ENCODE peak calls at places on chromosome 17, in ten cellular contexts. One of them, this sample, is unnamed.

GRCh38 chr17:76414334-76415295 is 30.2 kb downstream of the SPHK1 start:
- DNase-seq in endothelial cell: no peak
- DNase-seq in neural progenitor cell: peak
- DNase-seq in AG04450: no peak
- DNase-seq in posterior vena cava: peak
- DNase-seq in heart left ventricle: peak
- DNase-seq in activated naive CD4-positive, alpha-beta T cell: no peak
- DNase-seq in NAMALWA: no peak
- DNase-seq in choroid plexus epithelial cell: peak
- DNase-seq in AML-193: no peak
- DNase-seq in this sample: peak

GRCh38 chr17:37360632-37361031 is 15.2 kb upstream of the C17orf78 start:
- DNase-seq in endothelial cell: no peak
- DNase-seq in neural progenitor cell: no peak
- DNase-seq in AG04450: no peak
- DNase-seq in posterior vena cava: no peak
- DNase-seq in heart left ventricle: no peak
- DNase-seq in activated naive CD4-positive, alpha-beta T cell: no peak
- DNase-seq in NAMALWA: no peak
- DNase-seq in choroid plexus epithelial cell: no peak
- DNase-seq in AML-193: no peak
- DNase-seq in this sample: no peak

GRCh38 chr17:69810326-69811035 is 264.5 kb upstream of the KCNJ16 start:
- DNase-seq in endothelial cell: no peak
- DNase-seq in neural progenitor cell: no peak
- DNase-seq in AG04450: no peak
- DNase-seq in posterior vena cava: no peak
- DNase-seq in heart left ventricle: no peak
- DNase-seq in activated naive CD4-positive, alpha-beta T cell: no peak
- DNase-seq in NAMALWA: no peak
- DNase-seq in choroid plexus epithelial cell: no peak
- DNase-seq in AML-193: no peak
- DNase-seq in this sample: no peak

GRCh38 chr17:75131278-75132017 is at the start of gene NT5C:
- DNase-seq in endothelial cell: peak
- DNase-seq in neural progenitor cell: peak
- DNase-seq in AG04450: peak
- DNase-seq in posterior vena cava: peak
- DNase-seq in heart left ventricle: peak
- DNase-seq in activated naive CD4-positive, alpha-beta T cell: no peak
- DNase-seq in NAMALWA: peak
- DNase-seq in choroid plexus epithelial cell: peak
- DNase-seq in AML-193: peak
- DNase-seq in this sample: peak

GRCh38 chr17:43992641-43993040 is 11.8 kb upstream of the NAGS start:
- DNase-seq in endothelial cell: no peak
- DNase-seq in neural progenitor cell: no peak
- DNase-seq in AG04450: no peak
- DNase-seq in posterior vena cava: no peak
- DNase-seq in heart left ventricle: no peak
- DNase-seq in activated naive CD4-positive, alpha-beta T cell: no peak
- DNase-seq in NAMALWA: no peak
- DNase-seq in choroid plexus epithelial cell: no peak
- DNase-seq in AML-193: no peak
- DNase-seq in this sample: no peak

GRCh38 chr17:16407911-16408588 is 7.3 kb upstream of the TRPV2 start:
- DNase-seq in endothelial cell: no peak
- DNase-seq in neural progenitor cell: peak
- DNase-seq in AG04450: no peak
- DNase-seq in posterior vena cava: peak
- DNase-seq in heart left ventricle: peak
- DNase-seq in activated naive CD4-positive, alpha-beta T cell: no peak
- DNase-seq in NAMALWA: peak
- DNase-seq in choroid plexus epithelial cell: peak
- DNase-seq in AML-193: no peak
- DNase-seq in this sample: peak

GRCh38 chr17:1720856-1721386 is 3.6 kb upstream of the WDR81 start:
- DNase-seq in endothelial cell: peak
- DNase-seq in neural progenitor cell: peak
- DNase-seq in AG04450: no peak
- DNase-seq in posterior vena cava: peak
- DNase-seq in heart left ventricle: peak
- DNase-seq in activated naive CD4-positive, alpha-beta T cell: peak
- DNase-seq in NAMALWA: peak
- DNase-seq in choroid plexus epithelial cell: peak
- DNase-seq in AML-193: no peak
- DNase-seq in this sample: no peak

GRCh38 chr17:56982312-56982711 is 4.4 kb downstream of the SCPEP1 start:
- DNase-seq in endothelial cell: no peak
- DNase-seq in neural progenitor cell: no peak
- DNase-seq in AG04450: no peak
- DNase-seq in posterior vena cava: no peak
- DNase-seq in heart left ventricle: no peak
- DNase-seq in activated naive CD4-positive, alpha-beta T cell: no peak
- DNase-seq in NAMALWA: no peak
- DNase-seq in choroid plexus epithelial cell: no peak
- DNase-seq in AML-193: no peak
- DNase-seq in this sample: no peak

GRCh38 chr17:11490171-11490760 is 108.0 kb upstream of the DNAH9 start:
- DNase-seq in endothelial cell: no peak
- DNase-seq in neural progenitor cell: peak
- DNase-seq in AG04450: no peak
- DNase-seq in posterior vena cava: no peak
- DNase-seq in heart left ventricle: no peak
- DNase-seq in activated naive CD4-positive, alpha-beta T cell: no peak
- DNase-seq in NAMALWA: no peak
- DNase-seq in choroid plexus epithelial cell: no peak
- DNase-seq in AML-193: no peak
- DNase-seq in this sample: no peak

GRCh38 chr17:52885882-52886281 is 727.4 kb upstream of the CA10 start:
- DNase-seq in endothelial cell: no peak
- DNase-seq in neural progenitor cell: peak
- DNase-seq in AG04450: no peak
- DNase-seq in posterior vena cava: no peak
- DNase-seq in heart left ventricle: no peak
- DNase-seq in activated naive CD4-positive, alpha-beta T cell: no peak
- DNase-seq in NAMALWA: no peak
- DNase-seq in choroid plexus epithelial cell: no peak
- DNase-seq in AML-193: no peak
- DNase-seq in this sample: no peak

GRCh38 chr17:37299257-37299985 is 76.4 kb upstream of the C17orf78 start:
- DNase-seq in endothelial cell: no peak
- DNase-seq in neural progenitor cell: peak
- DNase-seq in AG04450: no peak
- DNase-seq in posterior vena cava: no peak
- DNase-seq in heart left ventricle: no peak
- DNase-seq in activated naive CD4-positive, alpha-beta T cell: no peak
- DNase-seq in NAMALWA: no peak
- DNase-seq in choroid plexus epithelial cell: peak
- DNase-seq in AML-193: no peak
- DNase-seq in this sample: peak

GRCh38 chr17:50479522-50480141 is 972 bp downstream of the RSAD1 start:
- DNase-seq in endothelial cell: peak
- DNase-seq in neural progenitor cell: peak
- DNase-seq in AG04450: peak
- DNase-seq in posterior vena cava: peak
- DNase-seq in heart left ventricle: peak
- DNase-seq in activated naive CD4-positive, alpha-beta T cell: peak
- DNase-seq in NAMALWA: peak
- DNase-seq in choroid plexus epithelial cell: peak
- DNase-seq in AML-193: peak
- DNase-seq in this sample: peak

GRCh38 chr17:6753006-6753445 is 2.8 kb upstream of the XAF1 start:
- DNase-seq in endothelial cell: peak
- DNase-seq in neural progenitor cell: peak
- DNase-seq in AG04450: peak
- DNase-seq in posterior vena cava: peak
- DNase-seq in heart left ventricle: peak
- DNase-seq in activated naive CD4-positive, alpha-beta T cell: no peak
- DNase-seq in NAMALWA: no peak
- DNase-seq in choroid plexus epithelial cell: peak
- DNase-seq in AML-193: peak
- DNase-seq in this sample: no peak

GRCh38 chr17:75878174-75878998 is at the start of gene TRIM47:
- DNase-seq in endothelial cell: peak
- DNase-seq in neural progenitor cell: peak
- DNase-seq in AG04450: no peak
- DNase-seq in posterior vena cava: peak
- DNase-seq in heart left ventricle: peak
- DNase-seq in activated naive CD4-positive, alpha-beta T cell: no peak
- DNase-seq in NAMALWA: no peak
- DNase-seq in choroid plexus epithelial cell: peak
- DNase-seq in AML-193: no peak
- DNase-seq in this sample: peak

GRCh38 chr17:57694051-57694450 is 51.0 kb downstream of the CCDC182 start:
- DNase-seq in endothelial cell: no peak
- DNase-seq in neural progenitor cell: no peak
- DNase-seq in AG04450: no peak
- DNase-seq in posterior vena cava: no peak
- DNase-seq in heart left ventricle: no peak
- DNase-seq in activated naive CD4-positive, alpha-beta T cell: no peak
- DNase-seq in NAMALWA: no peak
- DNase-seq in choroid plexus epithelial cell: no peak
- DNase-seq in AML-193: no peak
- DNase-seq in this sample: no peak

GRCh38 chr17:51059781-51060180 is 60.9 kb downstream of the SPAG9 start:
- DNase-seq in endothelial cell: no peak
- DNase-seq in neural progenitor cell: no peak
- DNase-seq in AG04450: no peak
- DNase-seq in posterior vena cava: no peak
- DNase-seq in heart left ventricle: no peak
- DNase-seq in activated naive CD4-positive, alpha-beta T cell: no peak
- DNase-seq in NAMALWA: no peak
- DNase-seq in choroid plexus epithelial cell: peak
- DNase-seq in AML-193: no peak
- DNase-seq in this sample: no peak

GRCh38 chr17:69757794-69758430 is 317.1 kb upstream of the KCNJ16 start:
- DNase-seq in endothelial cell: no peak
- DNase-seq in neural progenitor cell: no peak
- DNase-seq in AG04450: peak
- DNase-seq in posterior vena cava: no peak
- DNase-seq in heart left ventricle: no peak
- DNase-seq in activated naive CD4-positive, alpha-beta T cell: no peak
- DNase-seq in NAMALWA: no peak
- DNase-seq in choroid plexus epithelial cell: peak
- DNase-seq in AML-193: no peak
- DNase-seq in this sample: no peak

GRCh38 chr17:57874434-57875108 is 24.7 kb upstream of the MRPS23 start:
- DNase-seq in endothelial cell: peak
- DNase-seq in neural progenitor cell: peak
- DNase-seq in AG04450: peak
- DNase-seq in posterior vena cava: peak
- DNase-seq in heart left ventricle: peak
- DNase-seq in activated naive CD4-positive, alpha-beta T cell: no peak
- DNase-seq in NAMALWA: no peak
- DNase-seq in choroid plexus epithelial cell: peak
- DNase-seq in AML-193: peak
- DNase-seq in this sample: peak

GRCh38 chr17:14098246-14098645 is 28.9 kb downstream of the COX10 start:
- DNase-seq in endothelial cell: no peak
- DNase-seq in neural progenitor cell: no peak
- DNase-seq in AG04450: no peak
- DNase-seq in posterior vena cava: no peak
- DNase-seq in heart left ventricle: no peak
- DNase-seq in activated naive CD4-positive, alpha-beta T cell: no peak
- DNase-seq in NAMALWA: no peak
- DNase-seq in choroid plexus epithelial cell: peak
- DNase-seq in AML-193: peak
- DNase-seq in this sample: no peak

GRCh38 chr17:77445030-77445907 is 304.5 kb downstream of the SEC14L1 start:
- DNase-seq in endothelial cell: no peak
- DNase-seq in neural progenitor cell: no peak
- DNase-seq in AG04450: no peak
- DNase-seq in posterior vena cava: no peak
- DNase-seq in heart left ventricle: peak
- DNase-seq in activated naive CD4-positive, alpha-beta T cell: peak
- DNase-seq in NAMALWA: peak
- DNase-seq in choroid plexus epithelial cell: no peak
- DNase-seq in AML-193: peak
- DNase-seq in this sample: no peak

GRCh38 chr17:72095316-72095715 is 25.5 kb upstream of the SOX9 start:
- DNase-seq in endothelial cell: no peak
- DNase-seq in neural progenitor cell: no peak
- DNase-seq in AG04450: no peak
- DNase-seq in posterior vena cava: no peak
- DNase-seq in heart left ventricle: no peak
- DNase-seq in activated naive CD4-positive, alpha-beta T cell: no peak
- DNase-seq in NAMALWA: no peak
- DNase-seq in choroid plexus epithelial cell: no peak
- DNase-seq in AML-193: no peak
- DNase-seq in this sample: no peak

GRCh38 chr17:31269597-31269996 is 27.4 kb downstream of the OMG start:
- DNase-seq in endothelial cell: peak
- DNase-seq in neural progenitor cell: peak
- DNase-seq in AG04450: peak
- DNase-seq in posterior vena cava: no peak
- DNase-seq in heart left ventricle: peak
- DNase-seq in activated naive CD4-positive, alpha-beta T cell: no peak
- DNase-seq in NAMALWA: no peak
- DNase-seq in choroid plexus epithelial cell: peak
- DNase-seq in AML-193: no peak
- DNase-seq in this sample: no peak

GRCh38 chr17:43406676-43407645 is 8.2 kb downstream of the ARL4D start:
- DNase-seq in endothelial cell: no peak
- DNase-seq in neural progenitor cell: no peak
- DNase-seq in AG04450: peak
- DNase-seq in posterior vena cava: no peak
- DNase-seq in heart left ventricle: no peak
- DNase-seq in activated naive CD4-positive, alpha-beta T cell: no peak
- DNase-seq in NAMALWA: no peak
- DNase-seq in choroid plexus epithelial cell: peak
- DNase-seq in AML-193: no peak
- DNase-seq in this sample: no peak

GRCh38 chr17:2690165-2691068 is 21.1 kb downstream of the CLUH start:
- DNase-seq in endothelial cell: no peak
- DNase-seq in neural progenitor cell: no peak
- DNase-seq in AG04450: no peak
- DNase-seq in posterior vena cava: peak
- DNase-seq in heart left ventricle: peak
- DNase-seq in activated naive CD4-positive, alpha-beta T cell: no peak
- DNase-seq in NAMALWA: no peak
- DNase-seq in choroid plexus epithelial cell: no peak
- DNase-seq in AML-193: no peak
- DNase-seq in this sample: no peak

GRCh38 chr17:47800686-47801085 is 20.9 kb downstream of the OSBPL7 start:
- DNase-seq in endothelial cell: no peak
- DNase-seq in neural progenitor cell: no peak
- DNase-seq in AG04450: no peak
- DNase-seq in posterior vena cava: peak
- DNase-seq in heart left ventricle: no peak
- DNase-seq in activated naive CD4-positive, alpha-beta T cell: no peak
- DNase-seq in NAMALWA: no peak
- DNase-seq in choroid plexus epithelial cell: no peak
- DNase-seq in AML-193: no peak
- DNase-seq in this sample: no peak

GRCh38 chr17:65278050-65278819 is 141.1 kb downstream of the RGS9 start:
- DNase-seq in endothelial cell: peak
- DNase-seq in neural progenitor cell: peak
- DNase-seq in AG04450: no peak
- DNase-seq in posterior vena cava: no peak
- DNase-seq in heart left ventricle: peak
- DNase-seq in activated naive CD4-positive, alpha-beta T cell: no peak
- DNase-seq in NAMALWA: peak
- DNase-seq in choroid plexus epithelial cell: peak
- DNase-seq in AML-193: no peak
- DNase-seq in this sample: peak

GRCh38 chr17:56899403-56899802 is 14.4 kb downstream of the TRIM25 start:
- DNase-seq in endothelial cell: no peak
- DNase-seq in neural progenitor cell: no peak
- DNase-seq in AG04450: no peak
- DNase-seq in posterior vena cava: peak
- DNase-seq in heart left ventricle: no peak
- DNase-seq in activated naive CD4-positive, alpha-beta T cell: no peak
- DNase-seq in NAMALWA: no peak
- DNase-seq in choroid plexus epithelial cell: no peak
- DNase-seq in AML-193: no peak
- DNase-seq in this sample: no peak

This sample was measured in globus pallidus.